ENCODE peak calls at places on chromosome 13, in four cellular contexts. Q is neuronal stem cell, I is dorsolateral prefrontal cortex, K is ascending aorta. L is an unnamed sample.

GRCh38 chr13:30453727-30454126 is 12.0 kb downstream of the HMGB1 start:
- DNase-seq in Q (no peak), I (no peak), K (no peak), L (no peak)

GRCh38 chr13:41900918-41901317 is 60.0 kb downstream of the VWA8 start:
- DNase-seq in Q (no peak), I (no peak), K (no peak), L (no peak)

GRCh38 chr13:99018418-99019180 is 40.7 kb upstream of the DOCK9 start:
- DNase-seq in Q (no peak), I (no peak), K (no peak), L (no peak)

GRCh38 chr13:41059466-41059865 is 1.8 kb upstream of the WBP4 start:
- DNase-seq in Q (no peak), I (no peak), K (no peak), L (no peak)

GRCh38 chr13:71643466-71643865 is 223.5 kb downstream of the DACH1 start:
- DNase-seq in Q (no peak), I (no peak), K (no peak), L (no peak)

GRCh38 chr13:67099494-67099893 is 130.6 kb downstream of the PCDH9 start:
- DNase-seq in Q (no peak), I (no peak), K (no peak), L (no peak)

GRCh38 chr13:63156816-63157215 is 1741.2 kb upstream of the PCDH20 start:
- DNase-seq in Q (no peak), I (no peak), K (no peak), L (no peak)

GRCh38 chr13:93345642-93346220 is 119.1 kb downstream of the GPC6 start:
- DNase-seq in Q (no peak), I (no peak), K (no peak), L (no peak)

GRCh38 chr13:98267080-98267912 is 90.2 kb upstream of the RNF113B start:
- DNase-seq in Q (no peak), I (no peak), K (no peak), L (no peak)

GRCh38 chr13:94268661-94269060 is 210.8 kb downstream of the DCT start:
- DNase-seq in Q (no peak), I (no peak), K (no peak), L (no peak)

GRCh38 chr13:87331178-87331577 is 340.0 kb upstream of the SLITRK5 start:
- DNase-seq in Q (no peak), I (no peak), K (no peak), L (no peak)

GRCh38 chr13:67971291-67971690 is 741.2 kb upstream of the PCDH9 start:
- DNase-seq in Q (no peak), I (no peak), K (no peak), L (no peak)

GRCh38 chr13:67841071-67841470 is 610.9 kb upstream of the PCDH9 start:
- DNase-seq in Q (no peak), I (no peak), K (no peak), L (no peak)

GRCh38 chr13:89401209-89401810 is 1730.1 kb downstream of the SLITRK5 start:
- DNase-seq in Q (no peak), I (no peak), K (no peak), L (no peak)

GRCh38 chr13:28245465-28245864 is 107.1 kb downstream of the PAN3 start:
- DNase-seq in Q (no peak), I (no peak), K (no peak), L (no peak)

GRCh38 chr13:27573265-27573664 is 47.1 kb downstream of the LNX2 start:
- DNase-seq in Q (no peak), I (no peak), K (no peak), L (no peak)

GRCh38 chr13:102100234-102100633 is 301.6 kb downstream of the FGF14 start:
- DNase-seq in Q (no peak), I (no peak), K (no peak), L (no peak)

GRCh38 chr13:49502954-49503353 is 7.2 kb downstream of the PHF11 start:
- DNase-seq in Q (no peak), I (no peak), K (no peak), L (no peak)

GRCh38 chr13:34748078-34748477 is 194.0 kb upstream of the NBEA start:
- DNase-seq in Q (no peak), I (no peak), K (peak; percentile 62), L (no peak)

GRCh38 chr13:111388851-111389500 is 68.5 kb downstream of the TEX29 start:
- DNase-seq in Q (no peak), I (peak; percentile 28), K (no peak), L (no peak)

GRCh38 chr13:50080856-50081105 is 65.5 kb downstream of the KCNRG start:
- DNase-seq in Q (peak; percentile 27), I (no peak), K (no peak), L (peak; percentile 69)

GRCh38 chr13:112956516-112957294 is 12.3 kb upstream of the MCF2L start:
- DNase-seq in Q (peak; percentile 56), I (peak; percentile 24), K (no peak), L (no peak)

GRCh38 chr13:109700176-109700575 is 86.2 kb downstream of the IRS2 start:
- DNase-seq in Q (no peak), I (peak; percentile 47), K (no peak), L (no peak)

GRCh38 chr13:73722120-73722519 is 412.1 kb downstream of the KLF12 start:
- DNase-seq in Q (no peak), I (no peak), K (no peak), L (no peak)

GRCh38 chr13:21594715-21595545 is 9.0 kb downstream of the MICU2 start:
- DNase-seq in Q (no peak), I (no peak), K (no peak), L (no peak)

GRCh38 chr13:98215508-98215907 is 38.4 kb upstream of the RNF113B start:
- DNase-seq in Q (no peak), I (no peak), K (no peak), L (no peak)

GRCh38 chr13:24038846-24039330 is 121.6 kb upstream of the SPATA13 start:
- DNase-seq in Q (no peak), I (peak; percentile 80), K (no peak), L (no peak)

GRCh38 chr13:74129500-74130144 is 4.6 kb downstream of the KLF12 start:
- DNase-seq in Q (no peak), I (no peak), K (no peak), L (peak; percentile 64)

GRCh38 chr13:73865027-73865426 is 269.2 kb downstream of the KLF12 start:
- DNase-seq in Q (no peak), I (no peak), K (no peak), L (no peak)

GRCh38 chr13:28631792-28632191 is 27.1 kb upstream of the POMP start:
- DNase-seq in Q (no peak), I (no peak), K (no peak), L (no peak)

DNA sequence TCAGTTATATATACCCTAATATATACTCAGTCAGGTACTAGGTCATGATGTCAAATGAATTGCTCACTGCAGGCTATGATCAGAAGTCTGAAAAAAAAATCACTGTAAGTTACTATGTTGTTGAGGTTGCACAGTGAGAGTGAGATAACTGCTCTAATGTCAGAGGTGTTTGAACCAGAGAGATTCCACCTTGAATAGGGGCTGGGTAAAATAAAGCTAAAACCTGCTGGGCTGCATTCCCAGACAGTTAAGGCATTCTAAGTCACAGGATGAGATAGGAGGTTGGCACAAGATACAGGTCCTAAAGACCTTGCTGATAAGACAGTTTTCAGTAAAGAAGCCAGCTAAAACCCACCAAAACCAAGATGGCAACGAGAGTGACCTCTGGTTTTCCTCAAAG is 10.2 kb downstream of the EPSTI1 start:
- DNase-seq in Q (no peak), I (no peak), K (no peak), L (no peak)
- H3K27ac ChIP-seq in Q (no peak overlapping the region), I (no peak overlapping the region), K (no peak overlapping the region), L (no peak overlapping the region)

GRCh38 chr13:38395505-38395803 is 45.8 kb downstream of the UFM1 start:
- DNase-seq in Q (no peak), I (no peak), K (no peak), L (no peak)
- H3K27ac ChIP-seq in Q (no peak overlapping the region), I (no peak overlapping the region), K (no peak overlapping the region), L (no peak overlapping the region)

GRCh38 chr13:114279770-114280169 is 1.6 kb upstream of the UPF3A start:
- DNase-seq in Q (no peak), I (no peak), K (no peak), L (no peak)
- H3K27ac ChIP-seq in Q (no peak overlapping the region), I (peak overlapping the region; percentile 48), K (no peak overlapping the region), L (peak overlapping the region; percentile 75)

DNA sequence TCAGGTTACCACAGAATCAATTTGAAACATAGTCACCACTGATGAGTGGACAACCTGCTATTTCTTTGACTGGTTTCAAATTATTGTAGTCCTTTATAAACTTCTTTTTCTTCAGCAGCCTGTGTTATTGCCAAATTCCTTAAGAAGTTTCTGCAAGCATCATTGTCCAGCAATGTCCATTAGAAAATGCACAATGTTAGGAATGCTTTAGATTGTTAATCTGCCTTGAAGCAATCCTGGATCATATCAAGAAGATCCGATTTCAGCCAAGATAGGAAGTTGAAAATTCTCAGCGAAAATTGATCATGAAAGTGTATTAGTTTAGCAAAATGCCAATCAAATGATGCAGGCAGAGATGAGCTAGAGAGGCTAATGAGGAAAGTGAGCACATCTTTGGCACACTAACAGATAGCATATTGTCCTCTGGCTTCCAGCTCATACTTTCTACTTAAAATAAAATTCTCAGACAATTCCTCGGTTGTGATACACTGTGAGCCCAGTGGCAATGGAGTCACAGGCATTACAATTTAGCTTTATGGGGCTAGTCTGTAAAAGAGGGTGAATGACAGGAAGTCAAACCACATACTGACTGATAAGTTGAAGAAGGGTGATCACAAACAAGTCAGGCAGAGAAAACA is 270.5 kb downstream of the SLITRK6 start:
- DNase-seq in Q (no peak), I (no peak), K (no peak), L (no peak)
- H3K27ac ChIP-seq in Q (no peak overlapping the region), I (peak overlapping the region; percentile 45), K (no peak overlapping the region), L (no peak overlapping the region)

L was measured in CD4-positive, alpha-beta memory T cell.